ENCODE peak calls at places on chromosomes 2 and 18, in ten cellular contexts. M is endothelial cell of umbilical vein, R is psoas muscle, B is endodermal cell, H is mammary epithelial cell, Q is tibial nerve, E is AG09309, Y is A549, O is right cardiac atrium, D is cardiac fibroblast. G is an unnamed sample.

GRCh38 chr2:175402591-175402990 is 221.1 kb upstream of the ATP5MC3 start:
- DNase-seq in M (no peak), R (no peak), B (no peak), H (no peak), Q (no peak), E (no peak), Y (no peak), O (no peak), D (no peak), G (peak; percentile 75)

GRCh38 chr2:24768601-24769000 is 24.6 kb downstream of the PTRHD1 start:
- DNase-seq in M (no peak), R (no peak), B (peak; percentile 52), H (no peak), Q (no peak), E (no peak), Y (no peak), O (peak; percentile 86), D (no peak), G (no peak)

GRCh38 chr2:12514631-12515437 is 201.9 kb upstream of the TRIB2 start:
- DNase-seq in M (no peak), R (no peak), B (no peak), H (no peak), Q (no peak), E (no peak), Y (no peak), O (no peak), D (no peak), G (no peak)

GRCh38 chr2:237644059-237644703 is 16.8 kb downstream of the LRRFIP1 start:
- DNase-seq in M (no peak), R (no peak), B (no peak), H (no peak), Q (no peak), E (no peak), Y (no peak), O (no peak), D (no peak), G (no peak)

GRCh38 chr18:33746261-33746660 is 168.2 kb downstream of the ASXL3 start:
- DNase-seq in M (no peak), R (no peak), B (no peak), H (no peak), Q (no peak), E (no peak), Y (no peak), O (no peak), D (no peak), G (no peak)

GRCh38 chr2:98463551-98463971 is 18.9 kb downstream of the INPP4A start:
- DNase-seq in M (no peak), R (no peak), B (peak; percentile 71), H (no peak), Q (no peak), E (no peak), Y (no peak), O (no peak), D (no peak), G (no peak)

GRCh38 chr2:39870871-39871270 is 91.8 kb upstream of the THUMPD2 start:
- DNase-seq in M (no peak), R (no peak), B (no peak), H (no peak), Q (no peak), E (no peak), Y (no peak), O (no peak), D (no peak), G (no peak)

GRCh38 chr18:69109686-69110085 is 291.0 kb upstream of the DOK6 start:
- DNase-seq in M (no peak), R (no peak), B (no peak), H (no peak), Q (no peak), E (no peak), Y (no peak), O (no peak), D (peak; percentile 50), G (peak; percentile 52)

GRCh38 chr2:198309673-198310280 is 505.4 kb downstream of the PLCL1 start:
- DNase-seq in M (peak; percentile 61), R (no peak), B (peak; percentile 80), H (peak; percentile 27), Q (peak; percentile 67), E (no peak), Y (peak; percentile 37), O (no peak), D (peak; percentile 67), G (no peak)

GRCh38 chr2:186887107-186888090 is 38.4 kb upstream of the ZSWIM2 start:
- DNase-seq in M (peak; percentile 41), R (peak; percentile 70), B (no peak), H (no peak), Q (peak; percentile 79), E (no peak), Y (no peak), O (peak; percentile 56), D (peak; percentile 76), G (no peak)

GRCh38 chr18:2406544-2406943 is 164.8 kb downstream of the METTL4 start:
- DNase-seq in M (no peak), R (no peak), B (no peak), H (no peak), Q (no peak), E (no peak), Y (no peak), O (no peak), D (no peak), G (no peak)

GRCh38 chr2:207786956-207787516 is 17.3 kb upstream of the FZD5 start:
- DNase-seq in M (no peak), R (no peak), B (no peak), H (no peak), Q (no peak), E (no peak), Y (no peak), O (no peak), D (no peak), G (no peak)

GRCh38 chr2:188695953-188696352 is 278.2 kb upstream of the COL3A1 start:
- DNase-seq in M (no peak), R (no peak), B (no peak), H (peak; percentile 47), Q (no peak), E (peak; percentile 48), Y (no peak), O (no peak), D (peak; percentile 81), G (peak; percentile 67)

GRCh38 chr2:18829331-18829902 is 240.0 kb upstream of the NT5C1B start:
- DNase-seq in M (peak; percentile 5), R (no peak), B (no peak), H (peak; percentile 35), Q (no peak), E (no peak), Y (no peak), O (no peak), D (peak; percentile 62), G (peak; percentile 73)

GRCh38 chr2:113070606-113070975 is 2.8 kb downstream of the IL1F10 start:
- DNase-seq in M (no peak), R (no peak), B (no peak), H (no peak), Q (no peak), E (no peak), Y (no peak), O (no peak), D (no peak), G (no peak)

GRCh38 chr2:239499989-239500914 is 99.4 kb upstream of the HDAC4 start:
- DNase-seq in M (no peak), R (peak; percentile 55), B (no peak), H (no peak), Q (peak; percentile 27), E (no peak), Y (no peak), O (no peak), D (no peak), G (no peak)
- H3K4me3 ChIP-seq in M (no peak overlapping the region), R (no peak overlapping the region), B (no peak overlapping the region), H (no peak overlapping the region), Q (no peak overlapping the region), E (no peak overlapping the region), Y (no peak overlapping the region), O (no peak overlapping the region), D (no peak overlapping the region), G (no peak overlapping the region)

GRCh38 chr2:17558053-17558452 is 17.6 kb downstream of the VSNL1 start:
- DNase-seq in M (no peak), R (no peak), B (no peak), H (no peak), Q (no peak), E (no peak), Y (no peak), O (no peak), D (no peak), G (no peak)
- H3K4me3 ChIP-seq in M (no peak overlapping the region), R (no peak overlapping the region), B (no peak overlapping the region), H (no peak overlapping the region), Q (no peak overlapping the region), E (no peak overlapping the region), Y (no peak overlapping the region), O (no peak overlapping the region), D (no peak overlapping the region), G (no peak overlapping the region)

GRCh38 chr2:20011276-20012031 is 1.0 kb downstream of the MATN3 start:
- DNase-seq in M (no peak), R (no peak), B (peak; percentile 48), H (no peak), Q (no peak), E (no peak), Y (no peak), O (no peak), D (no peak), G (no peak)
- H3K4me3 ChIP-seq in M (no peak overlapping the region), R (no peak overlapping the region), B (peak overlapping the region; percentile 74), H (no peak overlapping the region), Q (no peak overlapping the region), E (no peak overlapping the region), Y (peak overlapping the region; percentile 65), O (no peak overlapping the region), D (no peak overlapping the region), G (peak overlapping the region; percentile 45)

GRCh38 chr2:10447300-10448207 is 573 bp downstream of the ODC1 start:
- DNase-seq in M (peak; percentile 61), R (peak; percentile 84), B (no peak), H (peak; percentile 42), Q (peak; percentile 24), E (no peak), Y (peak; percentile 25), O (no peak), D (peak; percentile 48), G (no peak)

GRCh38 chr2:10444463-10444862 is 3.7 kb downstream of the ODC1 start:
- DNase-seq in M (no peak), R (no peak), B (no peak), H (no peak), Q (no peak), E (no peak), Y (no peak), O (no peak), D (no peak), G (no peak)

GRCh38 chr2:10448646-10449480 is 736 bp upstream of the ODC1 start:
- DNase-seq in M (peak; percentile 90), R (peak; percentile 95), B (peak; percentile 95), H (peak; percentile 80), Q (peak; percentile 77), E (peak; percentile 28), Y (peak; percentile 92), O (peak; percentile 97), D (peak; percentile 88), G (no peak)

GRCh38 chr2:10448208-10448645 is at the start of gene ODC1:
- DNase-seq in M (peak; percentile 83), R (peak; percentile 98), B (peak; percentile 94), H (peak; percentile 88), Q (peak; percentile 94), E (peak; percentile 56), Y (peak; percentile 80), O (peak; percentile 98), D (peak; percentile 92), G (peak; percentile 67)

DNA sequence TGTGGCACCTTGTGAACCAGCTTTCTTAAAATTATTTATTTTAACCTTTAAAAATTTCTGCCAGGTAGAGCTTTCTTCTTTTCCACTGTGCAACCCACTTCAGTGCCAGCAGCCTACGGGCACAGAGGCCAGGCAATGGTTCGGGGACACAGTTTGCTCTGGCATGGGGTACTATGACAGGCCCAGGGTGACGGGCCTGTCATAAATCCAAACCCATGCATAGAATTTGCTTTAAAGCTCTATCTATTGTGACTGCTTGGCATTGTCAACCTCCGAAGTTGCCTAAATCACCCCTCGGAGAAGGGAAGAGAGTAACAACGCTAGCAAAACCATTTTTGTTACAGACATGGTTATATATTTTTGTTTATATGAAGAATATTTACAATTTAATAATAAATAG is 1.5 kb downstream of the ODC1 start:
- DNase-seq in M (no peak), R (no peak), B (no peak), H (no peak), Q (no peak), E (no peak), Y (no peak), O (no peak), D (no peak), G (no peak)
- H3K4me3 ChIP-seq in M (peak overlapping the region; percentile 94), R (peak overlapping the region; percentile 70), B (peak overlapping the region; percentile 94), H (peak overlapping the region; percentile 46), Q (peak overlapping the region; percentile 70), E (peak overlapping the region; percentile 19), Y (peak overlapping the region; percentile 78), O (no peak overlapping the region), D (peak overlapping the region; percentile 65), G (peak overlapping the region; percentile 97)